ENCODE peak calls at places on chromosomes 13 and 19, in eight cellular contexts. One of them, this sample, is unnamed.

GRCh38 chr19:51735759-51736449 is 12.1 kb upstream of the HAS1 start:
- DNase-seq in activated CD4-positive, alpha-beta T cell treated with anti-CD3 and anti-CD28 coated beads, Interleukin-2, amount 50 U/mL, for 1 hour: no peak
- DNase-seq in glutamatergic neuron: no peak
- DNase-seq in activated T-helper 1 cell treated with Interleukin-2 at 50 U/mL for 16 hours: no peak
- DNase-seq in nephron progenitor cell: no peak
- DNase-seq in NCI-H1092: no peak
- DNase-seq in uterus: no peak
- DNase-seq in HFF-Myc: no peak
- DNase-seq in this sample: no peak

GRCh38 chr13:97133955-97134354 is 88.2 kb upstream of the MBNL2 start:
- DNase-seq in glutamatergic neuron: no peak
- DNase-seq in NCI-H1092: no peak
- DNase-seq in nephron progenitor cell: no peak
- DNase-seq in uterus: no peak
- DNase-seq in activated CD4-positive, alpha-beta T cell treated with anti-CD3 and anti-CD28 coated beads, Interleukin-2, amount 50 U/mL, for 1 hour: no peak
- DNase-seq in HFF-Myc: no peak
- DNase-seq in activated T-helper 1 cell treated with Interleukin-2 at 50 U/mL for 16 hours: no peak
- DNase-seq in this sample: no peak

GRCh38 chr19:19561946-19562664 is 24.0 kb downstream of the CILP2 start:
- DNase-seq in glutamatergic neuron: no peak
- DNase-seq in nephron progenitor cell: no peak
- DNase-seq in NCI-H1092: no peak
- DNase-seq in activated T-helper 1 cell treated with Interleukin-2 at 50 U/mL for 16 hours: no peak
- DNase-seq in activated CD4-positive, alpha-beta T cell treated with anti-CD3 and anti-CD28 coated beads, Interleukin-2, amount 50 U/mL, for 1 hour: no peak
- DNase-seq in HFF-Myc: no peak
- DNase-seq in uterus: no peak
- DNase-seq in this sample: no peak

GRCh38 chr13:83312194-83312593 is 570.1 kb downstream of the SLITRK1 start:
- DNase-seq in NCI-H1092: no peak
- DNase-seq in HFF-Myc: no peak
- DNase-seq in uterus: no peak
- DNase-seq in activated CD4-positive, alpha-beta T cell treated with anti-CD3 and anti-CD28 coated beads, Interleukin-2, amount 50 U/mL, for 1 hour: no peak
- DNase-seq in activated T-helper 1 cell treated with Interleukin-2 at 50 U/mL for 16 hours: no peak
- DNase-seq in glutamatergic neuron: no peak
- DNase-seq in nephron progenitor cell: no peak
- DNase-seq in this sample: no peak

GRCh38 chr13:44474122-44474910 is 100.7 kb downstream of the SERP2 start:
- DNase-seq in HFF-Myc: peak; percentile 20
- DNase-seq in uterus: no peak
- DNase-seq in NCI-H1092: no peak
- DNase-seq in nephron progenitor cell: no peak
- DNase-seq in glutamatergic neuron: no peak
- DNase-seq in activated T-helper 1 cell treated with Interleukin-2 at 50 U/mL for 16 hours: no peak
- DNase-seq in activated CD4-positive, alpha-beta T cell treated with anti-CD3 and anti-CD28 coated beads, Interleukin-2, amount 50 U/mL, for 1 hour: no peak
- DNase-seq in this sample: no peak

GRCh38 chr19:54660967-54661366 is 1.8 kb upstream of the LILRB4 start:
- DNase-seq in HFF-Myc: no peak
- DNase-seq in uterus: no peak
- DNase-seq in activated T-helper 1 cell treated with Interleukin-2 at 50 U/mL for 16 hours: no peak
- DNase-seq in nephron progenitor cell: no peak
- DNase-seq in activated CD4-positive, alpha-beta T cell treated with anti-CD3 and anti-CD28 coated beads, Interleukin-2, amount 50 U/mL, for 1 hour: no peak
- DNase-seq in NCI-H1092: no peak
- DNase-seq in glutamatergic neuron: no peak
- DNase-seq in this sample: no peak

GRCh38 chr13:41995946-41996345 is 35.0 kb upstream of the VWA8 start:
- DNase-seq in activated CD4-positive, alpha-beta T cell treated with anti-CD3 and anti-CD28 coated beads, Interleukin-2, amount 50 U/mL, for 1 hour: no peak
- DNase-seq in glutamatergic neuron: no peak
- DNase-seq in nephron progenitor cell: no peak
- DNase-seq in activated T-helper 1 cell treated with Interleukin-2 at 50 U/mL for 16 hours: no peak
- DNase-seq in NCI-H1092: no peak
- DNase-seq in HFF-Myc: no peak
- DNase-seq in uterus: no peak
- DNase-seq in this sample: no peak

GRCh38 chr13:27978301-27978968 is 9.3 kb upstream of the CDX2 start:
- DNase-seq in uterus: no peak
- DNase-seq in glutamatergic neuron: peak; percentile 23
- DNase-seq in NCI-H1092: no peak
- DNase-seq in nephron progenitor cell: peak; percentile 69
- DNase-seq in activated CD4-positive, alpha-beta T cell treated with anti-CD3 and anti-CD28 coated beads, Interleukin-2, amount 50 U/mL, for 1 hour: no peak
- DNase-seq in activated T-helper 1 cell treated with Interleukin-2 at 50 U/mL for 16 hours: no peak
- DNase-seq in HFF-Myc: no peak
- DNase-seq in this sample: peak; percentile 22

GRCh38 chr19:51142119-51142518 is at the start of gene SIGLEC7:
- DNase-seq in activated T-helper 1 cell treated with Interleukin-2 at 50 U/mL for 16 hours: no peak
- DNase-seq in glutamatergic neuron: no peak
- DNase-seq in nephron progenitor cell: no peak
- DNase-seq in NCI-H1092: no peak
- DNase-seq in uterus: no peak
- DNase-seq in activated CD4-positive, alpha-beta T cell treated with anti-CD3 and anti-CD28 coated beads, Interleukin-2, amount 50 U/mL, for 1 hour: no peak
- DNase-seq in HFF-Myc: no peak
- DNase-seq in this sample: no peak

This sample was measured in B cell.